ENCODE peak calls at places on chromosome 21, in four cellular contexts. X is HepG2, M is vagina, H is prostate gland. T is an unnamed sample.

GRCh38 chr21:18298228-18298627 is 53.6 kb downstream of the CHODL start:
- DNase-seq in M (no peak), H (no peak), X (no peak), T (no peak)

GRCh38 chr21:32253215-32253641 is 25.6 kb downstream of the MIS18A start:
- DNase-seq in M (no peak), H (no peak), X (no peak), T (no peak)

GRCh38 chr21:36247316-36247715 is 72.7 kb upstream of the MORC3 start:
- DNase-seq in H (no peak), M (no peak), X (no peak), T (no peak)

GRCh38 chr21:28485301-28486022 is 507.2 kb downstream of the LTN1 start:
- DNase-seq in H (no peak), M (no peak), X (no peak), T (no peak)

GRCh38 chr21:41054206-41054605 is 113.8 kb upstream of the BACE2 start:
- DNase-seq in M (no peak), X (no peak), H (no peak), T (no peak)

GRCh38 chr21:14554948-14555347 is 8.8 kb upstream of the SAMSN1 start:
- DNase-seq in M (no peak), H (no peak), X (no peak), T (no peak)

GRCh38 chr21:35288238-35288637 is 239.1 kb upstream of the RUNX1 start:
- DNase-seq in X (no peak), H (no peak), M (no peak), T (no peak)

GRCh38 chr21:36079010-36079649 is 9.3 kb downstream of the CBR1 start:
- DNase-seq in X (no peak), M (no peak), H (no peak), T (peak; percentile 61)

GRCh38 chr21:20004353-20004752 is 993.9 kb upstream of the NCAM2 start:
- DNase-seq in M (no peak), H (no peak), X (no peak), T (no peak)

GRCh38 chr21:42161957-42162681 is 56.8 kb upstream of the ABCG1 start:
- DNase-seq in H (no peak), X (no peak), M (peak; percentile 62), T (no peak)

GRCh38 chr21:38911523-38912354 is 106.0 kb downstream of the ETS2 start:
- DNase-seq in H (no peak), X (no peak), M (peak; percentile 77), T (peak; percentile 55)

GRCh38 chr21:41894511-41894910 is 15.4 kb upstream of the PRDM15 start:
- DNase-seq in H (no peak), M (no peak), X (no peak), T (no peak)

GRCh38 chr21:36754241-36754881 is 55.4 kb downstream of the SIM2 start:
- DNase-seq in X (no peak), M (no peak), H (no peak), T (no peak)

GRCh38 chr21:35811115-35811806 is 249.1 kb downstream of the SETD4 start:
- DNase-seq in X (no peak), H (no peak), M (no peak), T (no peak)

GRCh38 chr21:16928439-16928838 is 584.4 kb upstream of the CXADR start:
- DNase-seq in X (no peak), H (no peak), M (no peak), T (no peak)

GRCh38 chr21:35059742-35060141 is 10.6 kb upstream of the RUNX1 start:
- DNase-seq in X (no peak), M (no peak), H (no peak), T (no peak)

GRCh38 chr21:26982767-26983166 is 15.9 kb upstream of the ADAMTS5 start:
- DNase-seq in M (no peak), X (no peak), H (no peak), T (no peak)

GRCh38 chr21:39696196-39696595 is 48.8 kb upstream of the IGSF5 start:
- DNase-seq in X (no peak), H (no peak), M (no peak), T (no peak)

GRCh38 chr21:42565206-42565810 is 51.7 kb downstream of the SLC37A1 start:
- DNase-seq in M (no peak), X (no peak), H (no peak), T (peak; percentile 6)

GRCh38 chr21:39685991-39686390 is 59.0 kb upstream of the IGSF5 start:
- DNase-seq in M (no peak), H (no peak), X (no peak), T (no peak)

GRCh38 chr21:17387030-17387617 is 125.7 kb upstream of the CXADR start:
- DNase-seq in X (peak; percentile 75), M (no peak), H (peak; percentile 75), T (peak; percentile 30)

GRCh38 chr21:35460441-35460840 is 411.3 kb upstream of the RUNX1 start:
- DNase-seq in M (no peak), X (no peak), H (no peak), T (no peak)

GRCh38 chr21:35438643-35439404 is 389.7 kb upstream of the RUNX1 start:
- DNase-seq in M (no peak), X (no peak), H (no peak), T (peak; percentile 35)

GRCh38 chr21:17451364-17451869 is 61.4 kb upstream of the CXADR start:
- DNase-seq in M (no peak), H (no peak), X (peak; percentile 28), T (no peak)

GRCh38 chr21:19557046-19557445 is 1153.5 kb upstream of the TMPRSS15 start:
- DNase-seq in X (no peak), H (no peak), M (no peak), T (no peak)

GRCh38 chr21:37829043-37829442 is 87.2 kb downstream of the KCNJ6 start:
- DNase-seq in X (no peak), H (no peak), M (no peak), T (peak; percentile 36)

GRCh38 chr21:43618940-43619339 is 40.3 kb downstream of the HSF2BP start:
- DNase-seq in H (no peak), X (no peak), M (no peak), T (peak; percentile 73)

GRCh38 chr21:43622796-43623195 is 36.5 kb downstream of the HSF2BP start:
- DNase-seq in X (no peak), M (no peak), H (no peak), T (no peak)

GRCh38 chr21:43619344-43619743 is 39.9 kb downstream of the HSF2BP start:
- DNase-seq in H (no peak), X (no peak), M (no peak), T (no peak)

GRCh38 chr21:43623588-43623987 is 35.7 kb downstream of the HSF2BP start:
- DNase-seq in X (no peak), M (no peak), H (no peak), T (no peak)

GRCh38 chr21:43619856-43620255 is 39.4 kb downstream of the HSF2BP start:
- DNase-seq in M (no peak), X (no peak), H (no peak), T (no peak)
- TF ChIP-seq CTCF in M (no peak), X (peak; percentile 47), H (no peak), T (peak; percentile 48)

DNA sequence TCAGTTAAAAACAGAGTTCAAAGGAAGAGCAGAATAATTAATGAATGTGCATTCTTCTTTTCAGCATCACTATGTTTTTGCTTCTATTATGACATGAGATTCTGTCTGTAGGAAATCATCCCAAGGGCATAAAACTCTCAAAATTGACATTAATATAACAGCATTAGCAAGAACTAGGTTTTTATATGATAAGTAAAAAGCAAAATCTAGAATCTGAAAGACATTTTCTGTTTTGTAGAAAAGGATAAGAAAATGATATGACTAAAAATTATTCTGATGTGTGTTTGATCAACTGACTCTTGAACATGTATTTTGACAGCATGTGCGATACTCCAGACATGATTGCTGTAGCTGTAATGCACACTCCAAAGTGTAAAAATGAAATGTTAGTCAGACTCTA is 197.2 kb downstream of the NCAM2 start:
- DNase-seq in M (no peak), X (no peak), H (no peak), T (no peak)
- TF ChIP-seq POLR2AphosphoS5 in M (no peak), X (no peak), H (no peak), T (no peak)

DNA sequence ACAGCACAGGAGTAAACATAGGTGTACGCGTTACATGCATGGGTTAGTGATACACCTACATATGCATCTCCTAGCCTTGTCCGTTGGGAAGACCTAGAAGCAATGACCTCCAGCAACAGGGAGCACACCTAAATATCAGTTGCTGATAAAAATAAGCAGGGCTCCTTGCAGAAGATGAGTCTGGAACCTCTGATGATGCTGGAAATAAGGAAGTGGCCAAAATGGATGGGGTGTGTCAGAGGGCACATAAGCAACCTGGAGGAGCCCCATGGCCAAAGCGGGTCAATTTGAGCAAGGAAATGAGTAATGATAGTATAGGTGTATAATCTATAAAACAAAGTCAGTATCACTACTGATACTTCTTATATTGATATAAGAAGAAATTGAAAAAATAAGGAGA is 13.7 kb downstream of the ADARB1 start:
- DNase-seq in H (no peak), M (no peak), X (no peak), T (no peak)
- H3K4me1 ChIP-seq in H (peaks cover 7% of the 10 kb centered on the region), M (peaks cover 17% of the 10 kb centered on the region), X (peaks cover 7% of the 10 kb centered on the region), T (no peaks in the 10 kb centered on the region)

GRCh38 chr21:25891596-25891995 is 156.8 kb downstream of the GABPA start:
- DNase-seq in X (no peak), H (no peak), M (no peak), T (no peak)

GRCh38 chr21:25897383-25897782 is 162.6 kb downstream of the GABPA start:
- DNase-seq in X (no peak), M (no peak), H (no peak), T (no peak)

GRCh38 chr21:25896657-25897056 is 161.9 kb downstream of the GABPA start:
- DNase-seq in X (no peak), M (no peak), H (no peak), T (no peak)

GRCh38 chr21:25898671-25899070 is 163.9 kb downstream of the GABPA start:
- DNase-seq in X (no peak), M (no peak), H (no peak), T (no peak)

DNA sequence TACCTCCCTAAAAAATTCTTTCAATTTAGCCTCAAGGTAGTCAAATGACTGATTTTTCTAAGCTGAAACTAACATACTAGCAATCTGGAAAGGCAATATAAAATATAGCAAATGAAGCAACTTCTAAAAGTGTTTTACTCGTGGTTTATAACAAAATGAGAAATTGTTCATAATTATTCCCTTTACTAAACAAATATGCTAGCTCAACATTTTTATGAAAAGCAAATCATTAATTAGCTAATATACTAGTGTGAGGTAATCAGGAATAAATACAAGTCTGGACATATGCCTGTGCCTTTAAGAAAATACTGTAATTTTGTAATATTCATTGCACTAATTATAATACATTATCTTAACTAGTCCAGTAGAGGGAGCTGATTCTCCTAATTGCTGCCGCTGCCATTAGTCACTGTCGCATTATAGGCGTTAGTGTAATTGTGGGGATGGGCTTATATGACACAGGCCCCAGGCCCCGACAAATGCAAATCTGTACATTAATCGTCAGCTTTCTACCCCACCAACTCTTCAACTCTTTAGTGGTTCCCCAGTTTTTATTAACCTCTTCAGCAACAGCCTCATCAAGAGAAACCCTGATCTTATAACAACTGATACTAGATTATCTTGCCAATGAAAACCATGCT is 160.9 kb downstream of the GABPA start:
- DNase-seq in M (no peak), X (no peak), H (no peak), T (no peak)
- TF ChIP-seq CTCF in M (peak; percentile 26), X (peak; percentile 5), H (peak; percentile 30), T (peak; percentile 48)

GRCh38 chr21:33865996-33866575 is 49.5 kb downstream of the ATP5PO start:
- DNase-seq in H (no peak), X (no peak), M (no peak), T (no peak)

GRCh38 chr21:33870768-33871167 is 44.8 kb downstream of the ATP5PO start:
- DNase-seq in X (no peak), M (no peak), H (no peak), T (no peak)

GRCh38 chr21:33865176-33865575 is 50.4 kb downstream of the ATP5PO start:
- DNase-seq in X (no peak), H (no peak), M (no peak), T (no peak)

GRCh38 chr21:33864150-33864549 is 51.5 kb downstream of the ATP5PO start:
- DNase-seq in M (no peak), H (no peak), X (no peak), T (no peak)

GRCh38 chr21:33866851-33867250 is 48.8 kb downstream of the ATP5PO start:
- DNase-seq in X (no peak), M (no peak), H (no peak), T (no peak)
- TF ChIP-seq POLR2AphosphoS5 in X (no peak), M (no peak), H (no peak), T (no peak)